ENCODE peak calls at places on chromosome 4, in four cellular contexts. One of them, this sample, is unnamed.

GRCh38 chr4:39362827-39363226 is 3.3 kb downstream of the RFC1 start:
- DNase-seq in RWPE1: no peak
- DNase-seq in dorsolateral prefrontal cortex: no peak
- DNase-seq in WTC11: no peak
- DNase-seq in this sample: no peak

GRCh38 chr4:105520819-105521790 is 31.3 kb upstream of the ARHGEF38 start:
- DNase-seq in RWPE1: peak; percentile 53
- DNase-seq in dorsolateral prefrontal cortex: no peak
- DNase-seq in WTC11: peak; percentile 27
- DNase-seq in this sample: no peak

GRCh38 chr4:36243355-36244256 is 708 bp downstream of the ARAP2 start:
- DNase-seq in RWPE1: peak; percentile 75
- DNase-seq in dorsolateral prefrontal cortex: peak; percentile 60
- DNase-seq in WTC11: no peak
- DNase-seq in this sample: peak; percentile 84

GRCh38 chr4:115790812-115791211 is 677.4 kb upstream of the NDST4 start:
- DNase-seq in RWPE1: no peak
- DNase-seq in dorsolateral prefrontal cortex: no peak
- DNase-seq in WTC11: no peak
- DNase-seq in this sample: no peak

GRCh38 chr4:85166318-85166717 is 199.8 kb upstream of the WDFY3 start:
- DNase-seq in RWPE1: no peak
- DNase-seq in dorsolateral prefrontal cortex: no peak
- DNase-seq in WTC11: no peak
- DNase-seq in this sample: no peak

GRCh38 chr4:72971572-72971971 is 97.9 kb downstream of the COX18 start:
- DNase-seq in RWPE1: peak; percentile 31
- DNase-seq in dorsolateral prefrontal cortex: no peak
- DNase-seq in WTC11: no peak
- DNase-seq in this sample: no peak

GRCh38 chr4:109609431-109609830 is 49.4 kb downstream of the MCUB start:
- DNase-seq in RWPE1: no peak
- DNase-seq in dorsolateral prefrontal cortex: no peak
- DNase-seq in WTC11: no peak
- DNase-seq in this sample: no peak

GRCh38 chr4:14149469-14150030 is 522.0 kb upstream of the BOD1L1 start:
- DNase-seq in RWPE1: no peak
- DNase-seq in dorsolateral prefrontal cortex: no peak
- DNase-seq in WTC11: no peak
- DNase-seq in this sample: no peak

GRCh38 chr4:86092684-86093083 is 267.2 kb downstream of the MAPK10 start:
- DNase-seq in RWPE1: peak; percentile 44
- DNase-seq in dorsolateral prefrontal cortex: no peak
- DNase-seq in WTC11: no peak
- DNase-seq in this sample: no peak

GRCh38 chr4:153785830-153786721 is 2.8 kb downstream of the SFRP2 start:
- DNase-seq in RWPE1: peak; percentile 38
- DNase-seq in dorsolateral prefrontal cortex: no peak
- DNase-seq in WTC11: no peak
- DNase-seq in this sample: no peak

GRCh38 chr4:80419946-80420345 is 84.4 kb downstream of the CFAP299 start:
- DNase-seq in RWPE1: no peak
- DNase-seq in dorsolateral prefrontal cortex: no peak
- DNase-seq in WTC11: no peak
- DNase-seq in this sample: no peak

GRCh38 chr4:158384407-158384806 is 137.3 kb upstream of the RXFP1 start:
- DNase-seq in RWPE1: no peak
- DNase-seq in dorsolateral prefrontal cortex: no peak
- DNase-seq in WTC11: no peak
- DNase-seq in this sample: no peak

GRCh38 chr4:36737691-36738090 is 456.3 kb downstream of the DTHD1 start:
- DNase-seq in RWPE1: no peak
- DNase-seq in dorsolateral prefrontal cortex: no peak
- DNase-seq in WTC11: no peak
- DNase-seq in this sample: no peak

GRCh38 chr4:168886361-168886760 is 123.7 kb downstream of the CBR4 start:
- DNase-seq in RWPE1: no peak
- DNase-seq in dorsolateral prefrontal cortex: no peak
- DNase-seq in WTC11: no peak
- DNase-seq in this sample: no peak

GRCh38 chr4:174746710-174747109 is 82.3 kb downstream of the GLRA3 start:
- DNase-seq in RWPE1: no peak
- DNase-seq in dorsolateral prefrontal cortex: no peak
- DNase-seq in WTC11: no peak
- DNase-seq in this sample: no peak

GRCh38 chr4:158856852-158857251 is 88.0 kb downstream of the FNIP2 start:
- DNase-seq in RWPE1: peak; percentile 47
- DNase-seq in dorsolateral prefrontal cortex: no peak
- DNase-seq in WTC11: no peak
- DNase-seq in this sample: no peak

DNA sequence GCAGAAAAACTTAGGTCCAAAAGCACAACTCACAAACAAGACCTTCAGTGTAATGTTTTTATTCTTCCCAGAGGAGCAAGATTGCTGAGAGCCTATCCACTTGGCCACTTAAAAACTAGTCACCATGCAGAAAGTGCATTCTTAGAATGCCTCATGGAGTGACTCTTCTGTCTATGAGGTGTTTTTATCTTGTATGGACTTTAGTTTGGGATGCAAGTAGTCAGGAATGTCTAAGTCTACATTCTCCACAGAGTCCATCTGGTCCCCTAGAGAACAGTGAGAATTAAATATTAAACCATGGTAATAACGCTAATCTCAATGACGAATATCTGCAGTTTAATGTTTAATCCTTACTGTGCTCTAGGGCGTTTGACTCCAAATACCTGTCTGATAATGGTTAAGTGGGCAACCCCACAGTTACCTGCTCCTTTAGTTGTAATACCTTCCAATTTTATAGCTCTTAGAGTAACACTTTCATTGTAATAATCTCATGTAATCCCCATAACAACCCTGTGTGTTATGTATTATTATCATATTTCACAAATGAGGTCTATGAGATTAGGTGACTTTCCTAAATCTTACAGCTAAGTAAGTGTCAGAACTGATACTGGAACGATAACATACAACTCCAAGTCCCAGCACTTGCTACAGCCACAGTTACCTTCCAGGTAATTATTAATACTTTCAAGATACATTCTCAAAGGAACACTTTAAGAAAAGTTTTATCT is 235.6 kb upstream of the JADE1 start:
- DNase-seq in RWPE1: no peak
- DNase-seq in dorsolateral prefrontal cortex: no peak
- DNase-seq in WTC11: no peak
- DNase-seq in this sample: no peak
- TF ChIP-seq CTCF in RWPE1: no peak
- TF ChIP-seq CTCF in dorsolateral prefrontal cortex: no peak
- TF ChIP-seq CTCF in WTC11: no peak
- TF ChIP-seq CTCF in this sample: no peak

GRCh38 chr4:47061435-47061834 is 30.1 kb downstream of the GABRB1 start:
- DNase-seq in RWPE1: no peak
- DNase-seq in dorsolateral prefrontal cortex: no peak
- DNase-seq in WTC11: no peak
- DNase-seq in this sample: no peak
- TF ChIP-seq CTCF in RWPE1: no peak
- TF ChIP-seq CTCF in dorsolateral prefrontal cortex: no peak
- TF ChIP-seq CTCF in WTC11: no peak
- TF ChIP-seq CTCF in this sample: no peak

GRCh38 chr4:188971125-188971524 is 831.9 kb downstream of the TRIML1 start:
- DNase-seq in RWPE1: peak; percentile 23
- DNase-seq in dorsolateral prefrontal cortex: no peak
- DNase-seq in WTC11: no peak
- DNase-seq in this sample: no peak
- TF ChIP-seq CTCF in RWPE1: no peak
- TF ChIP-seq CTCF in dorsolateral prefrontal cortex: peak; percentile 53
- TF ChIP-seq CTCF in WTC11: no peak
- TF ChIP-seq CTCF in this sample: peak; percentile 54

DNA sequence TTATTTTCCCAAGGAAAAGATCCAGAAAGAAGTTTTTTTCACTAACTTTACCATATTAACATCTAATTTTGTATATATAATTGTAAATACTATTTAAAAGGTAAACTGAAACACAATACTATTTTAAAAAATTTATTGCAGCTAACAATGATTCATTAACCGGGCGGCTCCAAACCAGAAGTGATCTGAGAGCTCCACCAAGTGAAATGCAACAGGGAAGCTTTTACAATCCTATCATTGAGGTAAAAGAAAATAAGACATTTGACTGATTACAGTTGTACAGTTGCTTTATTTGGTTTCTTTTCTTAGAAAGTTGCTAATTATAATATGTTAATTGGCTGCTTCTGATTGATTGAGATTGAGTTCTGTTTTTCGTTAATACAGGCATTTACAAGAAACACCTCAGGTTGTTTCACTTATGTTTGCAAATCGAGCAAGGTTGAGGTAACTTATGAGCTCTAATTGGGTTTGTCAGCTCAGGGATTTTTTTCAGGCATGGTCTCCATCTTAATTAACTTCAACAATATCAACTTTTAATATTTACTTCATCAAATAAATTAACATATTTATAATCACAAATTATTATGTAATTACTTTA is 220.2 kb upstream of the UGT8 start:
- DNase-seq in RWPE1: peak; percentile 38
- DNase-seq in dorsolateral prefrontal cortex: no peak
- DNase-seq in WTC11: no peak
- DNase-seq in this sample: no peak
- TF ChIP-seq CTCF in RWPE1: peak; percentile 86
- TF ChIP-seq CTCF in dorsolateral prefrontal cortex: peak; percentile 53
- TF ChIP-seq CTCF in WTC11: no peak
- TF ChIP-seq CTCF in this sample: peak; percentile 90

GRCh38 chr4:182143822-182144620 is 99.2 kb upstream of the TENM3 start:
- DNase-seq in RWPE1: peak; percentile 69
- DNase-seq in dorsolateral prefrontal cortex: no peak
- DNase-seq in WTC11: peak; percentile 69
- DNase-seq in this sample: peak; percentile 87

GRCh38 chr4:182141623-182142022 is 101.6 kb upstream of the TENM3 start:
- DNase-seq in RWPE1: no peak
- DNase-seq in dorsolateral prefrontal cortex: no peak
- DNase-seq in WTC11: no peak
- DNase-seq in this sample: no peak

GRCh38 chr4:182141046-182141445 is 102.2 kb upstream of the TENM3 start:
- DNase-seq in RWPE1: no peak
- DNase-seq in dorsolateral prefrontal cortex: no peak
- DNase-seq in WTC11: peak; percentile 48
- DNase-seq in this sample: no peak

GRCh38 chr4:182143086-182143821 is 99.9 kb upstream of the TENM3 start:
- DNase-seq in RWPE1: peak; percentile 21
- DNase-seq in dorsolateral prefrontal cortex: no peak
- DNase-seq in WTC11: peak; percentile 17
- DNase-seq in this sample: no peak

DNA sequence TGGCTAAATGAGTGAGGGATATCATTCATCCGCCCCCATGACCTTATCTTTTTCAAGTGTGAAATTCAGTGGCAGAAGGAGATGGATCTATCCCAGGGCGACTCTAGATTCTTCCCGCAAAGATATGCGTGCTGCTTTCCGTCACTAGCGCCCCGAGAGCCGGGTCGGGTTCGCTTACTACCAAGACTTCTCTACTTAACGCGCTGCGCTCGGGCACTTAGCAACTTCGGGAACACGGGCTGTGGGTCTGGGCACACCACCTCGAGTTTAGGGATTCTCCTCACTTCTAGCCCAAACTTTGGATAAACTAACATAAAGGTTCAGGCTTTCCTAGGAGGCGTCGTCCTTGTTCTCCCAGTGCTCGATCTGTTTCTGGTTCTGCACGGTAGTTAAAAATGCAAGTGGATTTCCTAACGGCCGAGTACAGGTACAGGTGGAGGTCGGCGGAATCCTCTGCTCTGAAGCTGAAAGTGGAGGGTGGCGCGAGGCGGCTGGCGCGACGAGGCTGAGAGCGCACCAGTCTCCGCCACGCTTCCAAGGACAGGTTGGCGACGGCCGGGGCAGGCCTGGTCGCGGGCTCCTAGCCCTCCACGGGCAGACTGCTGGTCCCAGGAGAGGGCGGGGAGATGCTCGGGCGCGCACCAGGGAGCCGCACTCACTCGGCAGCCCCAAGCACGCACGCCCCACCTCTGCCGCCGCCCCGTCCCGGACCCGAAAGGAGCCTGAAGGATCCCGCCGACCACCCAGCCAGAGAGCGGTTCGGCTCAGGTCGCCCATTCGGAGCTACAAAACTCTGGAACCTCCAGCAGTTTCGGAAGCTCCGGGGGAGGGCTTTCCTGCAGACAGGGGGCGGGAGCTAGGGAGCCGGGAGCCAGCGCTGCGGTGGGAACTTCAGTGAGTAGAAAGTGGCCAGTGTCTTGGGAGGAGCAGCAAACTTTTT is 100.8 kb upstream of the TENM3 start:
- DNase-seq in RWPE1: peak; percentile 22
- DNase-seq in dorsolateral prefrontal cortex: no peak
- DNase-seq in WTC11: peak; percentile 71
- DNase-seq in this sample: no peak
- TF ChIP-seq CTCF in RWPE1: no peak
- TF ChIP-seq CTCF in dorsolateral prefrontal cortex: no peak
- TF ChIP-seq CTCF in WTC11: no peak
- TF ChIP-seq CTCF in this sample: no peak

DNA sequence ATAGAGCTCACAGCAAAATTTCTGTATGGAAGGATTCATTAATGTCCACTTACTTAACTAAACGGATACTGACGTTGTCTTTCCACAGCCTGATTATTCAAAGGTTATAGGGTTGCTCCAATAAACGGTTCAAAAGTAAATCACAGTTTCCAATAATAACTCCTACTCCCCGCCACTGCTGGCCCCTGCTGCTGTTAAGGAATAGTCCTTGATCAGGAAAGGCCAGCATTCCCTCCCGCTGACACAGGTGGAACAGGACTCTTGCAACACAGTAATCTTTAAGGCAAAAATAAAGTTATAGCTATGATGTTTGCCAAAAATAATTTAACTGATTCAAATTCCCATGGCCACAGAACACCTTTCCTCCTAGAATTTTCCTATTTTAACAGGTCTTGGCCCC is 53.9 kb downstream of the FAT1 start:
- DNase-seq in RWPE1: no peak
- DNase-seq in dorsolateral prefrontal cortex: no peak
- DNase-seq in WTC11: no peak
- DNase-seq in this sample: no peak
- TF ChIP-seq CTCF in RWPE1: no peak
- TF ChIP-seq CTCF in dorsolateral prefrontal cortex: peak; percentile 1
- TF ChIP-seq CTCF in WTC11: no peak
- TF ChIP-seq CTCF in this sample: no peak

GRCh38 chr4:151458148-151458547 is 49.2 kb downstream of the FHIP1A start:
- DNase-seq in RWPE1: no peak
- DNase-seq in dorsolateral prefrontal cortex: no peak
- DNase-seq in WTC11: no peak
- DNase-seq in this sample: no peak

GRCh38 chr4:151460434-151460833 is 51.5 kb downstream of the FHIP1A start:
- DNase-seq in RWPE1: no peak
- DNase-seq in dorsolateral prefrontal cortex: no peak
- DNase-seq in WTC11: no peak
- DNase-seq in this sample: no peak

GRCh38 chr4:151459380-151459779 is 50.4 kb downstream of the FHIP1A start:
- DNase-seq in RWPE1: no peak
- DNase-seq in dorsolateral prefrontal cortex: no peak
- DNase-seq in WTC11: no peak
- DNase-seq in this sample: no peak

GRCh38 chr4:151454513-151454912 is 45.5 kb downstream of the FHIP1A start:
- DNase-seq in RWPE1: no peak
- DNase-seq in dorsolateral prefrontal cortex: no peak
- DNase-seq in WTC11: no peak
- DNase-seq in this sample: no peak

GRCh38 chr4:151455212-151455611 is 46.2 kb downstream of the FHIP1A start:
- DNase-seq in RWPE1: no peak
- DNase-seq in dorsolateral prefrontal cortex: no peak
- DNase-seq in WTC11: no peak
- DNase-seq in this sample: no peak
- TF ChIP-seq CTCF in RWPE1: no peak
- TF ChIP-seq CTCF in dorsolateral prefrontal cortex: no peak
- TF ChIP-seq CTCF in WTC11: no peak
- TF ChIP-seq CTCF in this sample: no peak

GRCh38 chr4:41258783-41259182 is 2.1 kb downstream of the UCHL1 start:
- DNase-seq in RWPE1: peak; percentile 42
- DNase-seq in dorsolateral prefrontal cortex: peak; percentile 59
- DNase-seq in WTC11: peak; percentile 23
- DNase-seq in this sample: no peak
- TF ChIP-seq CTCF in RWPE1: peak; percentile 22
- TF ChIP-seq CTCF in dorsolateral prefrontal cortex: peak; percentile 62
- TF ChIP-seq CTCF in WTC11: no peak
- TF ChIP-seq CTCF in this sample: peak; percentile 54

This sample was measured in osteocyte.